ENCODE peak calls at places on chromosomes 16 and 17, in four cellular contexts. One of them, this sample, is unnamed.

GRCh38 chr17:68356520-68356919 is 65.2 kb downstream of the ARSG start:
- DNase-seq in A549: no peak
- DNase-seq in IMR-90: no peak
- DNase-seq in HepG2: no peak
- DNase-seq in this sample: no peak

GRCh38 chr16:8828541-8829165 is 31.0 kb downstream of the PMM2 start:
- DNase-seq in A549: no peak
- DNase-seq in IMR-90: no peak
- DNase-seq in HepG2: no peak
- DNase-seq in this sample: no peak

GRCh38 chr17:79987187-79987889 is 48.3 kb downstream of the TBC1D16 start:
- DNase-seq in A549: no peak
- DNase-seq in IMR-90: no peak
- DNase-seq in HepG2: peak
- DNase-seq in this sample: no peak

GRCh38 chr17:74601944-74602572 is 10.0 kb upstream of the CD300LD start:
- DNase-seq in A549: peak
- DNase-seq in IMR-90: peak
- DNase-seq in HepG2: peak
- DNase-seq in this sample: peak

GRCh38 chr16:14565688-14566025 is 64.4 kb downstream of the PARN start:
- DNase-seq in A549: no peak
- DNase-seq in IMR-90: no peak
- DNase-seq in HepG2: no peak
- DNase-seq in this sample: no peak

GRCh38 chr17:40070895-40071719 is 8.3 kb downstream of the THRA start:
- DNase-seq in A549: peak
- DNase-seq in IMR-90: no peak
- DNase-seq in HepG2: no peak
- DNase-seq in this sample: peak

GRCh38 chr17:3529817-3530741 is 27.5 kb downstream of the TRPV3 start:
- DNase-seq in A549: no peak
- DNase-seq in IMR-90: no peak
- DNase-seq in HepG2: peak
- DNase-seq in this sample: no peak

GRCh38 chr17:4641297-4642195 is at the start of gene ALOX15:
- DNase-seq in A549: no peak
- DNase-seq in IMR-90: no peak
- DNase-seq in HepG2: no peak
- DNase-seq in this sample: no peak

GRCh38 chr16:73047536-73048291 is at the start of gene ZFHX3:
- DNase-seq in A549: peak
- DNase-seq in IMR-90: peak
- DNase-seq in HepG2: peak
- DNase-seq in this sample: no peak

GRCh38 chr17:43578699-43579569 is 32.8 kb upstream of the ETV4 start:
- DNase-seq in A549: no peak
- DNase-seq in IMR-90: peak
- DNase-seq in HepG2: peak
- DNase-seq in this sample: no peak

GRCh38 chr17:3535253-3535995 is 22.2 kb downstream of the TRPV3 start:
- DNase-seq in A549: peak
- DNase-seq in IMR-90: peak
- DNase-seq in HepG2: no peak
- DNase-seq in this sample: peak

GRCh38 chr16:71552698-71553503 is 24.0 kb downstream of the TAT start:
- DNase-seq in A549: peak
- DNase-seq in IMR-90: no peak
- DNase-seq in HepG2: peak
- DNase-seq in this sample: no peak

GRCh38 chr17:82914375-82914774 is 74.6 kb upstream of the ZNF750 start:
- DNase-seq in A549: no peak
- DNase-seq in IMR-90: no peak
- DNase-seq in HepG2: no peak
- DNase-seq in this sample: no peak

GRCh38 chr16:88782454-88783390 is 2.3 kb downstream of the PIEZO1 start:
- DNase-seq in A549: no peak
- DNase-seq in IMR-90: peak
- DNase-seq in HepG2: no peak
- DNase-seq in this sample: peak

GRCh38 chr16:4381072-4381934 is 9.7 kb downstream of the VASN start:
- DNase-seq in A549: no peak
- DNase-seq in IMR-90: no peak
- DNase-seq in HepG2: no peak
- DNase-seq in this sample: peak

GRCh38 chr16:4647661-4647965 is 23.0 kb downstream of the MGRN1 start:
- DNase-seq in A549: no peak
- DNase-seq in IMR-90: no peak
- DNase-seq in HepG2: no peak
- DNase-seq in this sample: no peak

GRCh38 chr17:75588546-75589016 is 981 bp downstream of the MYO15B start:
- DNase-seq in A549: no peak
- DNase-seq in IMR-90: no peak
- DNase-seq in HepG2: no peak
- DNase-seq in this sample: no peak

GRCh38 chr16:57801856-57802634 is at the start of gene KIFC3:
- DNase-seq in A549: peak
- DNase-seq in IMR-90: peak
- DNase-seq in HepG2: peak
- DNase-seq in this sample: peak

GRCh38 chr17:68732301-68732749 is 131.2 kb upstream of the FAM20A start:
- DNase-seq in A549: no peak
- DNase-seq in IMR-90: no peak
- DNase-seq in HepG2: no peak
- DNase-seq in this sample: no peak

GRCh38 chr17:52027620-52028019 is 130.9 kb downstream of the CA10 start:
- DNase-seq in A549: peak
- DNase-seq in IMR-90: no peak
- DNase-seq in HepG2: no peak
- DNase-seq in this sample: no peak

GRCh38 chr17:27578718-27579085 is 52.3 kb upstream of the LGALS9 start:
- DNase-seq in A549: no peak
- DNase-seq in IMR-90: peak
- DNase-seq in HepG2: peak
- DNase-seq in this sample: peak

GRCh38 chr17:64679710-64680216 is 17.7 kb upstream of the SMURF2 start:
- DNase-seq in A549: peak
- DNase-seq in IMR-90: peak
- DNase-seq in HepG2: peak
- DNase-seq in this sample: no peak

GRCh38 chr17:6452471-6453266 is 8.4 kb downstream of the PIMREG start:
- DNase-seq in A549: no peak
- DNase-seq in IMR-90: no peak
- DNase-seq in HepG2: no peak
- DNase-seq in this sample: no peak

GRCh38 chr16:86553356-86553755 is 1.7 kb downstream of the MTHFSD start:
- DNase-seq in A549: no peak
- DNase-seq in IMR-90: no peak
- DNase-seq in HepG2: no peak
- DNase-seq in this sample: no peak

GRCh38 chr16:1906846-1907165 is 11.4 kb downstream of the HS3ST6 start:
- DNase-seq in A549: no peak
- DNase-seq in IMR-90: no peak
- DNase-seq in HepG2: no peak
- DNase-seq in this sample: no peak
- TF ChIP-seq MAZ in A549: no peak
- TF ChIP-seq MAZ in IMR-90: no peak
- TF ChIP-seq MAZ in HepG2: no peak
- TF ChIP-seq MAZ in this sample: no peak

GRCh38 chr17:29046440-29046839 is 3.5 kb downstream of the PIPOX start:
- DNase-seq in A549: no peak
- DNase-seq in IMR-90: no peak
- DNase-seq in HepG2: no peak
- DNase-seq in this sample: no peak

GRCh38 chr17:29051194-29051593 is 8.3 kb downstream of the PIPOX start:
- DNase-seq in A549: no peak
- DNase-seq in IMR-90: no peak
- DNase-seq in HepG2: no peak
- DNase-seq in this sample: no peak

GRCh38 chr17:29049541-29050150 is 6.7 kb downstream of the PIPOX start:
- DNase-seq in A549: no peak
- DNase-seq in IMR-90: no peak
- DNase-seq in HepG2: no peak
- DNase-seq in this sample: no peak

GRCh38 chr17:29050176-29050575 is 7.2 kb downstream of the PIPOX start:
- DNase-seq in A549: no peak
- DNase-seq in IMR-90: no peak
- DNase-seq in HepG2: no peak
- DNase-seq in this sample: no peak

DNA sequence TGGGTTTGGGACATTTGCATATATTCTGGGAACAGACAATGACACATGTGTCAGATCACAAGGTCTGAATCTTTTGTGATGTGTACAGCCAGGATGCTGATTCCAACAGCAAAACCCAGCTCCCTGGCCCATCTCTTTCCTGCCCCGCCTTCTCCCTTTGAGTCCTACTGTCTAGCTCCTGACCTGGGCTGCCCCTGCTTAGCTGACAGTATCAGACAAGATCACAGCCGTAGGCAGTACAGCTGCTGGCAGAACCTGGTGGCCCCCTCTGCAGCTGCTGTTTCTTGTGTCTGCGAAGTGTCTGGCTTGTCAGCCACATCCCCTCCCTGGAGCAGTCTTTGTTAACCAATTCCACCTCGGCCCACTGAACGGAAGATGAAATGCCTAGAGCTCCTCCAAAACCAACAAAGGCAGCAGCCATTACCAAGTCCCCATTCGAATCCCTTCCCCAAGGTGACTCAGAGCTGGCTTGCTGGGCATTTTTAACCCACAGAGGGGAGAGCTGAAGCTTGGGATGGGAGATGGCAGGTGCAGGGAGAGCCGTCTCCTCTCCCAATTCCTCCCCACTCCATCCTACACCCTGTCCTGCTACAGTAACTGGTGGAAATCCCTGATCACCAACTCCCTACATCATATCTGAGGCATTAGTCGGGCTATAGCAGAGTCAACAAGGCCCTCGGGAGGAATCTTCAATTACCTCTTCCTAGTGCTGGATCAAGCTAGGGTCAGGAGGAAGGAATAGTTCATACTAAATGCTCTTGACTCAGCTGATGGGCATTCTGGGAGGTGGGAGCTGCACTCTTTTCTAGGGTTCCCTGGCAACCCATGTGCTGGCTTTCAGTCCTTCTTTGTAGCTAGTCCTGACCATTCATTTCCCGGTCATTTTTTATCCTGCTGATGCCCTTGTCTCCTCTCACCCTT is 5.8 kb downstream of the PIPOX start:
- DNase-seq in A549: no peak
- DNase-seq in IMR-90: peak
- DNase-seq in HepG2: no peak
- DNase-seq in this sample: no peak
- TF ChIP-seq MAZ in A549: no peak
- TF ChIP-seq MAZ in IMR-90: no peak
- TF ChIP-seq MAZ in HepG2: no peak
- TF ChIP-seq MAZ in this sample: no peak

DNA sequence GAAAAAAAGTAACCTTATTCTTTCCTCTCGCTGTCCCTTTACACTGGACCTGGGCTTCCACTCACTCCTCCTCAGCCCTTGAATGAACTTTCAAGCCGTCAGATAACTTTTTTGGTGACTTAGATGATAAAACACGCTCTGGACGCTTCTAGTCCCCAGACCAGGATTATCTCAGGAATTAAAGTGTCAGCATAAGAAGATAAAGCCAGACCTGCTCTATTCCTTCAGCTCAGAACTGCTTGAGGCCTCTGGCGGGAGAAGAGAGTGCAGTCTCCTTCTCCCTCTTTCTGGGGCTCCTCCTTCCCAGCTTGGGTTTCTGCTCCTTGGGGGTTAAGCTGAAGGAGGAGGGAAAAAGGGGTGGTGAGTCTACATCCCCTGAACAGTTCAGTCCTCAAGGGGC is 6.6 kb downstream of the LPO start:
- DNase-seq in A549: no peak
- DNase-seq in IMR-90: no peak
- DNase-seq in HepG2: no peak
- DNase-seq in this sample: no peak
- TF ChIP-seq MAZ in A549: no peak
- TF ChIP-seq MAZ in IMR-90: no peak
- TF ChIP-seq MAZ in HepG2: no peak
- TF ChIP-seq MAZ in this sample: no peak

GRCh38 chr16:83651871-83652270 is 155.9 kb upstream of the HSBP1 start:
- DNase-seq in A549: no peak
- DNase-seq in IMR-90: no peak
- DNase-seq in HepG2: no peak
- DNase-seq in this sample: no peak
- TF ChIP-seq MAZ in A549: no peak
- TF ChIP-seq MAZ in IMR-90: no peak
- TF ChIP-seq MAZ in HepG2: no peak
- TF ChIP-seq MAZ in this sample: no peak

GRCh38 chr16:85393674-85394510 is 219.2 kb upstream of the GSE1 start:
- DNase-seq in A549: peak
- DNase-seq in IMR-90: peak
- DNase-seq in HepG2: no peak
- DNase-seq in this sample: peak

GRCh38 chr16:85392756-85393673 is 220.1 kb upstream of the GSE1 start:
- DNase-seq in A549: no peak
- DNase-seq in IMR-90: no peak
- DNase-seq in HepG2: no peak
- DNase-seq in this sample: no peak

GRCh38 chr16:85395207-85395912 is 217.8 kb upstream of the GSE1 start:
- DNase-seq in A549: peak
- DNase-seq in IMR-90: peak
- DNase-seq in HepG2: peak
- DNase-seq in this sample: peak

GRCh38 chr16:85395913-85396878 is 216.9 kb upstream of the GSE1 start:
- DNase-seq in A549: no peak
- DNase-seq in IMR-90: peak
- DNase-seq in HepG2: no peak
- DNase-seq in this sample: no peak

DNA sequence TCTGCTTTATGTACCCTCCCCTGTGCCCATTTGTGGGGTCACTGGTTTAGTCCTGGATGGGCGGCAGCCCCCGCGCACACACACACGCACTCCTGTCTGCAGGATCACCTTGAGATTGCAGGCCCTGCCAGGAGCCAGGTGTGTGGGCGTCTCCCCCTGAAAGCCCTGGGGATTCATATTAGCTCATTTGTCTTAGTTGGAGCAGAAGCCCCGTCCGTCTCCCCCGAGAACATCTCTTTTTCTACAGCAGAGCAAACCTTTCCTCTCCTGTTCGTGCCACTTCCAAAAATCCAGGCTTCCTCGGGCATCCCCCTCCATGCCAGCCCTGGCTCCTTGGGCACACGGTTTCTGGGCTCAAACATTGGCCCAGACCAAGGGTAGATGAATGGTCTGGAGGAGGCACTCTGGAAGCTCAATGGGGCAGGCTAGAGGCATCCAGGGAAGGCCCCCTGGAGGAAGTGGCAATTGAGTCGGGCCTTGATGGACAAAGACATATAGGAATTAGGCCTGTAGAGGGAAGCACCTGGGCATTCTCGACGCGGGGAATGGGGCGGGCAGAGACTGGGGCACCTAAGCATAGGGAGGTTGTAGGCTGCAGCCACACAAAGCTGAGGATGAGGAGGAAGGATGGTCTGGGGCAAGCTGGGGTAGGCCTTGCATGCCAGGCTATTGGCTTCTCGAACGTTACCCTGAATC is 218.5 kb upstream of the GSE1 start:
- DNase-seq in A549: no peak
- DNase-seq in IMR-90: no peak
- DNase-seq in HepG2: no peak
- DNase-seq in this sample: no peak
- TF ChIP-seq MAZ in A549: no peak
- TF ChIP-seq MAZ in IMR-90: no peak
- TF ChIP-seq MAZ in HepG2: no peak
- TF ChIP-seq MAZ in this sample: no peak

GRCh38 chr17:31261596-31261995 is 35.4 kb downstream of the OMG start:
- DNase-seq in A549: no peak
- DNase-seq in IMR-90: no peak
- DNase-seq in HepG2: no peak
- DNase-seq in this sample: no peak
- TF ChIP-seq MAZ in A549: no peak
- TF ChIP-seq MAZ in IMR-90: no peak
- TF ChIP-seq MAZ in HepG2: no peak
- TF ChIP-seq MAZ in this sample: no peak

This sample was measured in K562.